ENCODE peak calls at places on chromosome 16, in six cellular contexts. B, Z, Y, J, K and W are unnamed samples.

GRCh38 chr16:81567987-81568748 is 123.6 kb downstream of the CMIP start:
- DNase-seq in B (no peak), Z (peak; percentile 64), Y (no peak), J (no peak), K (peak; percentile 73), W (peak; percentile 93)

GRCh38 chr16:67195676-67196075 is 3.3 kb upstream of the ELMO3 start:
- DNase-seq in B (no peak), Z (no peak), Y (no peak), J (no peak), K (no peak), W (no peak)

GRCh38 chr16:10256855-10257641 is 74.8 kb upstream of the GRIN2A start:
- DNase-seq in B (peak; percentile 15), Z (peak; percentile 43), Y (peak; percentile 58), J (peak; percentile 59), K (peak; percentile 5), W (peak; percentile 57)

GRCh38 chr16:4032768-4033167 is 83.5 kb downstream of the ADCY9 start:
- DNase-seq in B (peak; percentile 64), Z (peak; percentile 87), Y (no peak), J (peak; percentile 36), K (peak; percentile 23), W (peak; percentile 60)

GRCh38 chr16:56409195-56409594 is 16.1 kb downstream of the AMFR start:
- DNase-seq in B (no peak), Z (peak; percentile 53), Y (no peak), J (no peak), K (peak; percentile 46), W (peak; percentile 25)

GRCh38 chr16:3022208-3022696 is 1.5 kb downstream of the HCFC1R1 start:
- DNase-seq in B (no peak), Z (peak; percentile 86), Y (peak; percentile 67), J (peak; percentile 83), K (peak; percentile 96), W (peak; percentile 89)

GRCh38 chr16:27982184-27982583 is 81.3 kb downstream of the GSG1L start:
- DNase-seq in B (no peak), Z (peak; percentile 15), Y (no peak), J (no peak), K (no peak), W (no peak)

GRCh38 chr16:4011225-4011939 is 104.9 kb downstream of the ADCY9 start:
- DNase-seq in B (no peak), Z (peak; percentile 85), Y (peak; percentile 24), J (no peak), K (no peak), W (no peak)

GRCh38 chr16:71807905-71808592 is 585 bp downstream of the AP1G1 start:
- DNase-seq in B (no peak), Z (peak; percentile 55), Y (no peak), J (no peak), K (peak; percentile 38), W (peak; percentile 28)

GRCh38 chr16:50301626-50302471 is 35.5 kb downstream of the ADCY7 start:
- DNase-seq in B (no peak), Z (peak; percentile 43), Y (no peak), J (no peak), K (peak; percentile 91), W (peak; percentile 87)

GRCh38 chr16:19136549-19137196 is 22.9 kb downstream of the ITPRIPL2 start:
- DNase-seq in B (no peak), Z (peak; percentile 50), Y (no peak), J (no peak), K (no peak), W (no peak)

GRCh38 chr16:49337814-49338350 is 35.7 kb upstream of the C16orf78 start:
- DNase-seq in B (no peak), Z (peak; percentile 16), Y (no peak), J (no peak), K (no peak), W (no peak)

GRCh38 chr16:85707528-85708095 is 18.9 kb upstream of the GINS2 start:
- DNase-seq in B (peak; percentile 64), Z (no peak), Y (no peak), J (no peak), K (no peak), W (no peak)

GRCh38 chr16:70805380-70805779 is 4.4 kb upstream of the VAC14 start:
- DNase-seq in B (no peak), Z (no peak), Y (no peak), J (no peak), K (no peak), W (no peak)

GRCh38 chr16:3764409-3764808 is 47.1 kb upstream of the TRAP1 start:
- DNase-seq in B (no peak), Z (no peak), Y (no peak), J (no peak), K (no peak), W (no peak)

GRCh38 chr16:75113046-75113491 is 3.5 kb downstream of the LDHD start:
- DNase-seq in B (no peak), Z (no peak), Y (no peak), J (no peak), K (no peak), W (no peak)

GRCh38 chr16:85646358-85646907 is 33.3 kb downstream of the GSE1 start:
- DNase-seq in B (no peak), Z (no peak), Y (no peak), J (no peak), K (no peak), W (no peak)

GRCh38 chr16:68426355-68426652 is 22.0 kb downstream of the SMPD3 start:
- DNase-seq in B (no peak), Z (no peak), Y (no peak), J (no peak), K (peak; percentile 7), W (peak; percentile 69)

GRCh38 chr16:9557713-9558112 is 466.3 kb downstream of the HAPSTR1 start:
- DNase-seq in B (no peak), Z (no peak), Y (no peak), J (no peak), K (no peak), W (no peak)

GRCh38 chr16:11639925-11640899 is 28.0 kb upstream of the SNN start:
- DNase-seq in B (peak; percentile 53), Z (peak; percentile 94), Y (peak; percentile 48), J (no peak), K (peak; percentile 97), W (peak; percentile 93)

GRCh38 chr16:51465026-51465425 is 314.0 kb upstream of the SALL1 start:
- DNase-seq in B (no peak), Z (no peak), Y (no peak), J (no peak), K (peak; percentile 76), W (peak; percentile 73)